ENCODE peak calls at places on chromosomes 12 and 14, in ten cellular contexts. Z, A, L, Y, G, U, F, N, P and W are unnamed samples.

GRCh38 chr12:76556373-76556772 is 3.2 kb downstream of the OSBPL8 start:
- DNase-seq in Z (peak; percentile 8), A (no peak), L (no peak), Y (no peak), G (no peak), U (no peak), F (no peak), N (no peak), P (no peak), W (no peak)

GRCh38 chr12:57143454-57143853 is 4.0 kb downstream of the LRP1-AS start:
- DNase-seq in Z (no peak), A (no peak), L (no peak), Y (no peak), G (no peak), U (no peak), F (no peak), N (no peak), P (no peak), W (no peak)

GRCh38 chr12:125201940-125202339 is 136.7 kb downstream of the AACS start:
- DNase-seq in Z (no peak), A (no peak), L (no peak), Y (no peak), G (no peak), U (no peak), F (no peak), N (no peak), P (no peak), W (no peak)

GRCh38 chr12:15982071-15982470 is 70.9 kb downstream of the DERA start:
- DNase-seq in Z (no peak), A (no peak), L (no peak), Y (no peak), G (no peak), U (no peak), F (no peak), N (no peak), P (no peak), W (no peak)

GRCh38 chr12:546265-546919 is 86.7 kb downstream of the B4GALNT3 start:
- DNase-seq in Z (no peak), A (no peak), L (no peak), Y (no peak), G (peak; percentile 36), U (no peak), F (no peak), N (peak; percentile 38), P (no peak), W (no peak)

GRCh38 chr12:123532021-123532420 is 1.5 kb downstream of the RILPL1 start:
- DNase-seq in Z (peak; percentile 9), A (peak; percentile 16), L (no peak), Y (no peak), G (no peak), U (no peak), F (no peak), N (no peak), P (no peak), W (no peak)

GRCh38 chr12:71846322-71846940 is 6.9 kb downstream of the TBC1D15 start:
- DNase-seq in Z (peak; percentile 47), A (peak; percentile 47), L (no peak), Y (no peak), G (peak; percentile 41), U (no peak), F (peak; percentile 29), N (peak; percentile 33), P (no peak), W (peak; percentile 4)

GRCh38 chr14:53663709-53664108 is 292.9 kb downstream of the BMP4 start:
- DNase-seq in Z (peak; percentile 30), A (peak; percentile 65), L (peak; percentile 26), Y (no peak), G (peak; percentile 46), U (no peak), F (peak; percentile 18), N (peak; percentile 75), P (no peak), W (peak; percentile 84)

GRCh38 chr12:116459011-116459410 is 100.2 kb upstream of the MAP1LC3B2 start:
- DNase-seq in Z (no peak), A (no peak), L (no peak), Y (no peak), G (no peak), U (no peak), F (no peak), N (no peak), P (no peak), W (no peak)

GRCh38 chr12:43621262-43621661 is 69.3 kb upstream of the ADAMTS20 start:
- DNase-seq in Z (no peak), A (no peak), L (no peak), Y (no peak), G (no peak), U (no peak), F (no peak), N (no peak), P (no peak), W (no peak)

GRCh38 chr14:97943619-97944018 is 1146.4 kb downstream of the VRK1 start:
- DNase-seq in Z (no peak), A (no peak), L (no peak), Y (no peak), G (no peak), U (no peak), F (no peak), N (no peak), P (no peak), W (no peak)